ENCODE peak calls at places on chromosome 20, in four cellular contexts. One of them, this sample, is unnamed. For H3K36me3 and H3K4me1, the result is how much of the 10 kb centered on the place peaks cover.

GRCh38 chr20:18904624-18905023 is 91.0 kb downstream of the SCP2D1 start:
- DNase-seq in cardiac muscle cell: no peak
- DNase-seq in prostate gland: no peak
- DNase-seq in left lung: no peak
- DNase-seq in this sample: no peak

GRCh38 chr20:53343433-53343832 is 250.2 kb downstream of the ZNF217 start:
- DNase-seq in cardiac muscle cell: no peak
- DNase-seq in prostate gland: no peak
- DNase-seq in left lung: no peak
- DNase-seq in this sample: no peak

GRCh38 chr20:58553841-58554240 is 38.6 kb upstream of the APCDD1L start:
- DNase-seq in prostate gland: no peak
- DNase-seq in cardiac muscle cell: peak
- DNase-seq in left lung: no peak
- DNase-seq in this sample: no peak

GRCh38 chr20:45867811-45868176 is 10.4 kb downstream of the ZSWIM3 start:
- DNase-seq in prostate gland: no peak
- DNase-seq in left lung: no peak
- DNase-seq in cardiac muscle cell: peak
- DNase-seq in this sample: no peak

GRCh38 chr20:48875914-48876240 is 45.6 kb upstream of the ARFGEF2 start:
- DNase-seq in prostate gland: no peak
- DNase-seq in cardiac muscle cell: peak
- DNase-seq in left lung: no peak
- DNase-seq in this sample: no peak

GRCh38 chr20:39145921-39146320 is 183.8 kb downstream of the DHX35 start:
- DNase-seq in left lung: no peak
- DNase-seq in prostate gland: no peak
- DNase-seq in cardiac muscle cell: no peak
- DNase-seq in this sample: no peak

GRCh38 chr20:49215232-49215631 is 4.0 kb upstream of the DDX27 start:
- DNase-seq in left lung: no peak
- DNase-seq in cardiac muscle cell: no peak
- DNase-seq in prostate gland: no peak
- DNase-seq in this sample: no peak

GRCh38 chr20:19944772-19945459 is 72.2 kb upstream of the NAA20 start:
- DNase-seq in prostate gland: no peak
- DNase-seq in cardiac muscle cell: peak
- DNase-seq in left lung: no peak
- DNase-seq in this sample: no peak

GRCh38 chr20:33239979-33240736 is 4.4 kb downstream of the BPIFA1 start:
- DNase-seq in left lung: no peak
- DNase-seq in cardiac muscle cell: no peak
- DNase-seq in prostate gland: no peak
- DNase-seq in this sample: no peak

GRCh38 chr20:50229156-50229605 is 38.6 kb downstream of the CEBPB start:
- DNase-seq in prostate gland: no peak
- DNase-seq in left lung: no peak
- DNase-seq in cardiac muscle cell: no peak
- DNase-seq in this sample: no peak

GRCh38 chr20:56626367-56627121 is 2.6 kb upstream of the TFAP2C start:
- DNase-seq in left lung: no peak
- DNase-seq in prostate gland: no peak
- DNase-seq in cardiac muscle cell: peak
- DNase-seq in this sample: no peak

GRCh38 chr20:13816757-13817156 is 31.9 kb downstream of the NDUFAF5 start:
- DNase-seq in left lung: no peak
- DNase-seq in prostate gland: no peak
- DNase-seq in cardiac muscle cell: no peak
- DNase-seq in this sample: no peak

GRCh38 chr20:46348972-46349741 is 40.9 kb upstream of the CDH22 start:
- DNase-seq in prostate gland: peak
- DNase-seq in left lung: no peak
- DNase-seq in cardiac muscle cell: peak
- DNase-seq in this sample: peak

GRCh38 chr20:13457487-13457886 is 181.2 kb downstream of the TASP1 start:
- DNase-seq in prostate gland: no peak
- DNase-seq in left lung: no peak
- DNase-seq in cardiac muscle cell: no peak
- DNase-seq in this sample: no peak

GRCh38 chr20:58691405-58691772 is 1.2 kb upstream of the NPEPL1 start:
- DNase-seq in left lung: no peak
- DNase-seq in cardiac muscle cell: peak
- DNase-seq in prostate gland: no peak
- DNase-seq in this sample: no peak

GRCh38 chr20:60053125-60053812 is 95.0 kb downstream of the CDH26 start:
- DNase-seq in prostate gland: peak
- DNase-seq in cardiac muscle cell: no peak
- DNase-seq in left lung: no peak
- DNase-seq in this sample: no peak

GRCh38 chr20:32247957-32248497 is 29.4 kb upstream of the KIF3B start:
- DNase-seq in left lung: no peak
- DNase-seq in prostate gland: no peak
- DNase-seq in cardiac muscle cell: no peak
- DNase-seq in this sample: no peak

GRCh38 chr20:58690351-58690750 is 2.2 kb upstream of the NPEPL1 start:
- DNase-seq in prostate gland: no peak
- DNase-seq in cardiac muscle cell: peak
- DNase-seq in left lung: no peak
- DNase-seq in this sample: no peak

GRCh38 chr20:43722153-43722505 is 4.7 kb downstream of the GTSF1L start:
- DNase-seq in left lung: no peak
- DNase-seq in prostate gland: no peak
- DNase-seq in cardiac muscle cell: no peak
- DNase-seq in this sample: no peak

GRCh38 chr20:21767739-21768223 is 62.3 kb downstream of the PAX1 start:
- DNase-seq in left lung: no peak
- DNase-seq in prostate gland: no peak
- DNase-seq in cardiac muscle cell: no peak
- DNase-seq in this sample: no peak

GRCh38 chr20:33526769-33527168 is 36.9 kb downstream of the CBFA2T2 start:
- DNase-seq in left lung: no peak
- DNase-seq in prostate gland: no peak
- DNase-seq in cardiac muscle cell: no peak
- DNase-seq in this sample: no peak

GRCh38 chr20:11274137-11274536 is 600.3 kb upstream of the JAG1 start:
- DNase-seq in prostate gland: peak
- DNase-seq in left lung: no peak
- DNase-seq in cardiac muscle cell: peak
- DNase-seq in this sample: no peak

GRCh38 chr20:13839421-13840092 is 54.7 kb downstream of the NDUFAF5 start:
- DNase-seq in left lung: no peak
- DNase-seq in prostate gland: no peak
- DNase-seq in cardiac muscle cell: peak
- DNase-seq in this sample: peak

GRCh38 chr20:14925286-14925685 is 587.9 kb upstream of the FLRT3 start:
- DNase-seq in cardiac muscle cell: no peak
- DNase-seq in left lung: no peak
- DNase-seq in prostate gland: no peak
- DNase-seq in this sample: no peak

GRCh38 chr20:57685134-57685851 is 24.5 kb downstream of the PMEPA1 start:
- DNase-seq in cardiac muscle cell: peak
- DNase-seq in prostate gland: peak
- DNase-seq in left lung: no peak
- DNase-seq in this sample: no peak

GRCh38 chr20:10508468-10509251 is 73.6 kb downstream of the SLX4IP start:
- DNase-seq in left lung: no peak
- DNase-seq in prostate gland: peak
- DNase-seq in cardiac muscle cell: peak
- DNase-seq in this sample: no peak

GRCh38 chr20:24158271-24158670 is 169.7 kb upstream of the GGTLC1 start:
- DNase-seq in cardiac muscle cell: no peak
- DNase-seq in left lung: no peak
- DNase-seq in prostate gland: no peak
- DNase-seq in this sample: no peak

GRCh38 chr20:52102559-52102958 is 89.0 kb downstream of the ZFP64 start:
- DNase-seq in cardiac muscle cell: no peak
- DNase-seq in prostate gland: no peak
- DNase-seq in left lung: no peak
- DNase-seq in this sample: no peak

GRCh38 chr20:1885254-1885653 is 10.0 kb upstream of the SIRPA start:
- DNase-seq in prostate gland: no peak
- DNase-seq in left lung: no peak
- DNase-seq in cardiac muscle cell: no peak
- DNase-seq in this sample: no peak
- H3K27ac ChIP-seq in prostate gland: no peak
- H3K27ac ChIP-seq in left lung: no peak
- H3K27ac ChIP-seq in cardiac muscle cell: no peak
- H3K27ac ChIP-seq in this sample: no peak

GRCh38 chr20:1449370-1449769 is 17.3 kb downstream of the NSFL1C start:
- DNase-seq in left lung: no peak
- DNase-seq in prostate gland: no peak
- DNase-seq in cardiac muscle cell: no peak
- DNase-seq in this sample: no peak

GRCh38 chr20:1442304-1442703 is 24.3 kb downstream of the NSFL1C start:
- DNase-seq in left lung: no peak
- DNase-seq in prostate gland: no peak
- DNase-seq in cardiac muscle cell: no peak
- DNase-seq in this sample: no peak

GRCh38 chr20:1448081-1448627 is 18.5 kb downstream of the NSFL1C start:
- DNase-seq in cardiac muscle cell: no peak
- DNase-seq in prostate gland: no peak
- DNase-seq in left lung: no peak
- DNase-seq in this sample: no peak

GRCh38 chr20:1443085-1443484 is 23.6 kb downstream of the NSFL1C start:
- DNase-seq in cardiac muscle cell: no peak
- DNase-seq in left lung: no peak
- DNase-seq in prostate gland: no peak
- DNase-seq in this sample: no peak

DNA sequence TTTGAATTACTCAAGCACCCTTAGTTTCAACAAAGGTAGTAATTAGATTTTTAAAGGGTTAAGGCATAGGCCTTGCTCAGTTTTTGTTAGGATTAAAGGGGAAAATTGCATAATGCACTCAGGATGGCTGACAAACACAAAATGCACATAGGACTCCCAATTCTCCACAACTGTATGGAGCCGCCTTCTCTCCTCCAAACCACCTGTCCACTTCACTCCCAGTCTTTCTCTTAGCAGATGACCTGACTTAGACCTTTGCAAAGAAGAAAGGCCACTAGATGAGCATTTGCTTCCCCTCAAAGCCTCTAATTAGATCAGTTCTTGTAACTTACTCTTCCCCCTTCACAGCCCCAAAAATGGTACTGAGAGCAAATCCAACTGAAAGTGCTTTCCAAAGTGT is 20.1 kb downstream of the NSFL1C start:
- DNase-seq in cardiac muscle cell: no peak
- DNase-seq in prostate gland: no peak
- DNase-seq in left lung: no peak
- DNase-seq in this sample: no peak
- H3K36me3 ChIP-seq in cardiac muscle cell: half or more
- H3K36me3 ChIP-seq in prostate gland: under half
- H3K36me3 ChIP-seq in left lung: under half
- H3K36me3 ChIP-seq in this sample: under half

DNA sequence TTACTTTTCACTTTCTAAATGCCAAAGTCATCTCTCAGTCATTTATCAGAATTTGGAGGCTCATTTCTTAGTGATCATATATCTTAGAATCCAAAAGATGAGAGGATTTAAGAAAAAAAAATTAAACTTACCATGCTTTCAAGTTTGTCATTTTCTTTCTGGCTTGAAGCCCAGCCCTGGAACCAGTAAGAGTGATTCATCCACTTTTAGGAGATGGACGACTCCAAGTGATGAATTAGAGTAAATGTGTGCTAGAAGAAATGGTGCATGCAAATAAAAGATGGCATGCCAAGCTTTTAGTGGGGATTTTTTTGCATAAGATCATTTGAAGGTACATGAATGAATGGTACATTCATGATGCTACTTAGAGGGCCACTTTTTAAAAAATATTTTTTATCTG is 20.1 kb downstream of the PLCB1 start:
- DNase-seq in cardiac muscle cell: peak
- DNase-seq in left lung: no peak
- DNase-seq in prostate gland: no peak
- DNase-seq in this sample: no peak
- H3K4me1 ChIP-seq in cardiac muscle cell: under half
- H3K4me1 ChIP-seq in left lung: under half
- H3K4me1 ChIP-seq in prostate gland: under half
- H3K4me1 ChIP-seq in this sample: under half

GRCh38 chr20:64257107-64257757 is 1.7 kb downstream of the PCMTD2 start:
- DNase-seq in left lung: no peak
- DNase-seq in prostate gland: no peak
- DNase-seq in cardiac muscle cell: no peak
- DNase-seq in this sample: no peak
- H3K27ac ChIP-seq in left lung: no peak
- H3K27ac ChIP-seq in prostate gland: no peak
- H3K27ac ChIP-seq in cardiac muscle cell: no peak
- H3K27ac ChIP-seq in this sample: no peak

GRCh38 chr20:6081236-6081635 is 27.4 kb upstream of the LRRN4 start:
- DNase-seq in prostate gland: no peak
- DNase-seq in cardiac muscle cell: peak
- DNase-seq in left lung: no peak
- DNase-seq in this sample: no peak
- H3K36me3 ChIP-seq in prostate gland: under half
- H3K36me3 ChIP-seq in cardiac muscle cell: under half
- H3K36me3 ChIP-seq in left lung: under half
- H3K36me3 ChIP-seq in this sample: under half

GRCh38 chr20:4811257-4811656 is 89.5 kb downstream of the PRND start:
- DNase-seq in prostate gland: no peak
- DNase-seq in cardiac muscle cell: no peak
- DNase-seq in left lung: no peak
- DNase-seq in this sample: no peak
- H3K4me1 ChIP-seq in prostate gland: under half
- H3K4me1 ChIP-seq in cardiac muscle cell: under half
- H3K4me1 ChIP-seq in left lung: under half
- H3K4me1 ChIP-seq in this sample: under half

GRCh38 chr20:25549866-25550477 is 35.4 kb downstream of the NINL start:
- DNase-seq in prostate gland: no peak
- DNase-seq in cardiac muscle cell: peak
- DNase-seq in left lung: no peak
- DNase-seq in this sample: no peak
- H3K27ac ChIP-seq in prostate gland: peak
- H3K27ac ChIP-seq in cardiac muscle cell: peak
- H3K27ac ChIP-seq in left lung: no peak
- H3K27ac ChIP-seq in this sample: no peak

GRCh38 chr20:63283397-63284082 is 9.4 kb upstream of the COL20A1 start:
- DNase-seq in prostate gland: no peak
- DNase-seq in left lung: no peak
- DNase-seq in cardiac muscle cell: no peak
- DNase-seq in this sample: no peak
- H3K36me3 ChIP-seq in prostate gland: under half
- H3K36me3 ChIP-seq in left lung: under half
- H3K36me3 ChIP-seq in cardiac muscle cell: under half
- H3K36me3 ChIP-seq in this sample: under half

DNA sequence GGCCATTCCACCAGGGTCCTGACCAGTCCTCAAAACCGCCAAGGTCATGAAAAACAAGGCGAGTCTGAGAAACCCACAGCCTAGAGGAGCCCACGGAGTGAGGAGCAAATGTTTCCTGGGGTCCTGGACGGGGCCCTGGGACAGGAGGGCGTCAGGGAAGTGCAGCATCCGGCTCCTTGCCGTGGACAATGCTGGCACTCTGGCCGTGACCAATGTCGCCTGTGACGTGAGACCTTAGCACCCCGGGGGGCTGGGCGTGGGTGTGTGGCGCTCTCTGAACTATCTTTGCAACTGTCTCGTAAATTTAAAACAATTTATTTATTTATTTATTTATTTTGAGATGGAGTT is 34.1 kb upstream of the SLCO4A1 start:
- DNase-seq in prostate gland: no peak
- DNase-seq in cardiac muscle cell: no peak
- DNase-seq in left lung: no peak
- DNase-seq in this sample: no peak
- H3K4me1 ChIP-seq in prostate gland: under half
- H3K4me1 ChIP-seq in cardiac muscle cell: under half
- H3K4me1 ChIP-seq in left lung: under half
- H3K4me1 ChIP-seq in this sample: under half